ENCODE peak calls at places on chromosomes 7 and 10, in ten cellular contexts. S is cardiac muscle cell; E is body of pancreas; Z is testis; T is HAP-1; Q is upper lobe of right lung; B is PC-9; M is psoas muscle; H is CD8-positive, alpha-beta T cell; O is astrocyte. V is an unnamed sample. For H3K36me3, H3K9me3 and H3K4me1, the result is how much of the 10 kb centered on the place peaks cover.

GRCh38 chr7:142139597-142140501 is 28.3 kb downstream of the MGAM2 start:
- DNase-seq in S (no peak), E (peak), Z (no peak), T (no peak), Q (no peak), B (no peak), M (no peak), H (no peak), O (no peak), V (no peak)

GRCh38 chr7:148747274-148747673 is 48.6 kb downstream of the CUL1 start:
- DNase-seq in S (no peak), E (no peak), Z (no peak), T (no peak), Q (no peak), B (no peak), M (no peak), H (no peak), O (no peak), V (peak)

GRCh38 chr7:158611541-158611940 is 23.9 kb upstream of the PTPRN2 start:
- DNase-seq in S (no peak), E (no peak), Z (no peak), T (no peak), Q (no peak), B (no peak), M (no peak), H (no peak), O (no peak), V (no peak)

GRCh38 chr10:109429956-109430760 is 493.2 kb downstream of the XPNPEP1 start:
- DNase-seq in S (peak), E (no peak), Z (peak), T (no peak), Q (no peak), B (no peak), M (no peak), H (no peak), O (peak), V (peak)

GRCh38 chr10:73244866-73245477 is 2.1 kb downstream of the DNAJC9 start:
- DNase-seq in S (peak), E (no peak), Z (no peak), T (no peak), Q (no peak), B (no peak), M (no peak), H (no peak), O (no peak), V (no peak)

GRCh38 chr7:123133924-123134323 is 65.8 kb downstream of the SLC13A1 start:
- DNase-seq in S (no peak), E (no peak), Z (no peak), T (no peak), Q (no peak), B (no peak), M (peak), H (no peak), O (no peak), V (no peak)

GRCh38 chr7:91504919-91505318 is 240.7 kb downstream of the FZD1 start:
- DNase-seq in S (no peak), E (no peak), Z (no peak), T (no peak), Q (no peak), B (no peak), M (no peak), H (no peak), O (no peak), V (no peak)

GRCh38 chr10:126090911-126091728 is 194.8 kb downstream of the FANK1 start:
- DNase-seq in S (peak), E (no peak), Z (no peak), T (no peak), Q (no peak), B (peak), M (no peak), H (no peak), O (peak), V (no peak)

GRCh38 chr7:138892808-138893207 is 88.4 kb downstream of the KIAA1549 start:
- DNase-seq in S (no peak), E (no peak), Z (no peak), T (no peak), Q (no peak), B (no peak), M (no peak), H (no peak), O (no peak), V (no peak)

GRCh38 chr7:140506788-140507464 is 27.6 kb upstream of the MKRN1 start:
- DNase-seq in S (peak), E (peak), Z (peak), T (no peak), Q (no peak), B (no peak), M (peak), H (no peak), O (peak), V (no peak)

GRCh38 chr10:14386202-14386593 is 55.5 kb upstream of the FRMD4A start:
- DNase-seq in S (peak), E (no peak), Z (no peak), T (no peak), Q (no peak), B (peak), M (no peak), H (no peak), O (peak), V (no peak)

GRCh38 chr7:143375298-143376034 is 5.7 kb upstream of the ZYX start:
- DNase-seq in S (peak), E (peak), Z (no peak), T (no peak), Q (no peak), B (no peak), M (no peak), H (peak), O (no peak), V (no peak)

GRCh38 chr7:150645259-150646020 is 13.3 kb upstream of the GIMAP6 start:
- DNase-seq in S (no peak), E (no peak), Z (no peak), T (no peak), Q (no peak), B (no peak), M (no peak), H (no peak), O (no peak), V (no peak)

GRCh38 chr7:97982647-97983046 is 7.3 kb downstream of the OCM2 start:
- DNase-seq in S (no peak), E (no peak), Z (no peak), T (no peak), Q (no peak), B (peak), M (no peak), H (no peak), O (no peak), V (no peak)

GRCh38 chr10:113562693-113563092 is 9.8 kb downstream of the HABP2 start:
- DNase-seq in S (no peak), E (no peak), Z (no peak), T (no peak), Q (no peak), B (no peak), M (no peak), H (no peak), O (no peak), V (no peak)

GRCh38 chr10:29254123-29255046 is 34.5 kb upstream of the LYZL1 start:
- DNase-seq in S (peak), E (peak), Z (no peak), T (peak), Q (no peak), B (peak), M (no peak), H (no peak), O (peak), V (no peak)

GRCh38 chr10:62037166-62037831 is 135.8 kb downstream of the ARID5B start:
- DNase-seq in S (peak), E (no peak), Z (no peak), T (peak), Q (no peak), B (peak), M (no peak), H (no peak), O (peak), V (no peak)

GRCh38 chr10:36492590-36493510 is 632.5 kb upstream of the ANKRD30A start:
- DNase-seq in S (peak), E (no peak), Z (no peak), T (no peak), Q (no peak), B (no peak), M (no peak), H (no peak), O (peak), V (no peak)

GRCh38 chr7:4939971-4940720 is 18.8 kb downstream of the MMD2 start:
- DNase-seq in S (no peak), E (no peak), Z (peak), T (no peak), Q (no peak), B (no peak), M (no peak), H (no peak), O (no peak), V (no peak)

GRCh38 chr10:14806318-14806717 is 31.5 kb downstream of the CDNF start:
- DNase-seq in S (no peak), E (no peak), Z (no peak), T (no peak), Q (no peak), B (no peak), M (no peak), H (no peak), O (no peak), V (no peak)

GRCh38 chr10:3068968-3069737 is 1.8 kb downstream of the PFKP start:
- DNase-seq in S (peak), E (no peak), Z (no peak), T (peak), Q (no peak), B (no peak), M (no peak), H (no peak), O (no peak), V (peak)

GRCh38 chr7:35537067-35538023 is 157.6 kb downstream of the HERPUD2 start:
- DNase-seq in S (peak), E (peak), Z (peak), T (peak), Q (peak), B (peak), M (peak), H (peak), O (peak), V (peak)

GRCh38 chr7:112995091-112995824 is 91.4 kb downstream of the GPR85 start:
- DNase-seq in S (peak), E (no peak), Z (no peak), T (no peak), Q (no peak), B (no peak), M (no peak), H (no peak), O (peak), V (no peak)

GRCh38 chr7:116177009-116177408 is 33.3 kb upstream of the TES start:
- DNase-seq in S (peak), E (no peak), Z (no peak), T (no peak), Q (no peak), B (peak), M (no peak), H (no peak), O (peak), V (no peak)

GRCh38 chr10:5528989-5529701 is 4.4 kb downstream of the CALML3 start:
- DNase-seq in S (no peak), E (no peak), Z (no peak), T (no peak), Q (peak), B (no peak), M (peak), H (no peak), O (no peak), V (no peak)

GRCh38 chr10:77613476-77614130 is 24.0 kb downstream of the KCNMA1 start:
- DNase-seq in S (no peak), E (no peak), Z (no peak), T (no peak), Q (no peak), B (no peak), M (no peak), H (no peak), O (peak), V (peak)

GRCh38 chr7:92158660-92159575 is 20.0 kb downstream of the LRRD1 start:
- DNase-seq in S (peak), E (no peak), Z (no peak), T (no peak), Q (no peak), B (no peak), M (no peak), H (no peak), O (peak), V (no peak)

GRCh38 chr7:157010588-157011332 is at the start of gene MNX1:
- DNase-seq in S (no peak), E (peak), Z (peak), T (peak), Q (peak), B (peak), M (peak), H (peak), O (no peak), V (peak)

GRCh38 chr7:44107961-44108767 is 4.0 kb downstream of the AEBP1 start:
- DNase-seq in S (no peak), E (no peak), Z (no peak), T (no peak), Q (no peak), B (no peak), M (peak), H (no peak), O (no peak), V (no peak)
- H3K36me3 ChIP-seq in S (under half), E (under half), Z (under half), T (under half), Q (under half), B (under half), M (under half), H (under half), O (under half), V (under half)

GRCh38 chr10:131750973-131751826 is 149.6 kb upstream of the PPP2R2D start:
- DNase-seq in S (no peak), E (no peak), Z (no peak), T (no peak), Q (no peak), B (no peak), M (peak), H (no peak), O (no peak), V (no peak)
- H3K9me3 ChIP-seq in S (under half), E (under half), Z (under half), T (under half), Q (under half), B (under half), M (under half), H (under half), O (under half), V (under half)

GRCh38 chr7:151738925-151739324 is 138.0 kb downstream of the PRKAG2 start:
- DNase-seq in S (no peak), E (no peak), Z (no peak), T (no peak), Q (no peak), B (peak), M (no peak), H (no peak), O (no peak), V (no peak)

GRCh38 chr7:151743481-151743983 is 133.4 kb downstream of the PRKAG2 start:
- DNase-seq in S (no peak), E (no peak), Z (peak), T (no peak), Q (no peak), B (no peak), M (peak), H (no peak), O (no peak), V (no peak)

GRCh38 chr7:151741585-151741984 is 135.3 kb downstream of the PRKAG2 start:
- DNase-seq in S (no peak), E (no peak), Z (no peak), T (no peak), Q (no peak), B (peak), M (no peak), H (no peak), O (no peak), V (no peak)

GRCh38 chr7:151742713-151743480 is 134.0 kb downstream of the PRKAG2 start:
- DNase-seq in S (no peak), E (no peak), Z (no peak), T (no peak), Q (no peak), B (peak), M (no peak), H (no peak), O (peak), V (no peak)

GRCh38 chr7:151740180-151740845 is 136.6 kb downstream of the PRKAG2 start:
- DNase-seq in S (no peak), E (no peak), Z (no peak), T (no peak), Q (no peak), B (peak), M (no peak), H (no peak), O (peak), V (peak)
- H3K4me1 ChIP-seq in S (under half), E (under half), Z (under half), T (under half), Q (under half), B (under half), M (under half), H (under half), O (under half), V (under half)

GRCh38 chr7:75049817-75050216 is 23.8 kb downstream of the RCC1L start:
- DNase-seq in S (no peak), E (no peak), Z (no peak), T (no peak), Q (no peak), B (no peak), M (no peak), H (no peak), O (no peak), V (no peak)
- H3K36me3 ChIP-seq in S (under half), E (under half), Z (under half), T (under half), Q (half or more), B (under half), M (half or more), H (under half), O (under half), V (under half)

GRCh38 chr10:130265542-130265941 is 129.4 kb downstream of the GLRX3 start:
- DNase-seq in S (no peak), E (no peak), Z (no peak), T (no peak), Q (no peak), B (no peak), M (no peak), H (no peak), O (no peak), V (no peak)
- H3K9me3 ChIP-seq in S (under half), E (under half), Z (under half), T (under half), Q (under half), B (under half), M (under half), H (under half), O (under half), V (under half)

GRCh38 chr10:8054498-8055407 is at the start of gene GATA3:
- DNase-seq in S (peak), E (peak), Z (peak), T (peak), Q (peak), B (peak), M (peak), H (peak), O (peak), V (peak)

GRCh38 chr10:8055420-8056349 is 1.2 kb downstream of the GATA3 start:
- DNase-seq in S (no peak), E (no peak), Z (no peak), T (no peak), Q (no peak), B (no peak), M (no peak), H (peak), O (no peak), V (peak)

GRCh38 chr10:8052970-8053445 is 1.5 kb upstream of the GATA3 start:
- DNase-seq in S (no peak), E (no peak), Z (no peak), T (no peak), Q (no peak), B (no peak), M (no peak), H (no peak), O (no peak), V (no peak)

GRCh38 chr10:8053446-8054242 is 844 bp upstream of the GATA3 start:
- DNase-seq in S (peak), E (peak), Z (peak), T (peak), Q (peak), B (peak), M (peak), H (peak), O (peak), V (peak)

DNA sequence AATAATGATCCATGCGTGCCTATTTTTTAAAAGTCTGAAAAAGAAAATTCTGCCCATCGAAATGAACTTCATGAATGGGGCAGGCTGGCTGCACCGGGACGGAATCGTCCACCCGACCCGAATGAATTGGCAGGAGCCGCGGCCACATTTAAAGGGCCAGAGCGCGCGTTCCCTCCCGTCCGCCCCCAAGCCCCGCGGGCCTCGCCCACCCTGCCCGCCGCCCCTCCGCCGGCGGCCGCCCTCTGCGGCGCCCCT is 318 bp upstream of the GATA3 start:
- DNase-seq in S (peak), E (no peak), Z (no peak), T (peak), Q (no peak), B (no peak), M (no peak), H (no peak), O (peak), V (peak)
- H3K4me1 ChIP-seq in S (under half), E (half or more), Z (under half), T (under half), Q (under half), B (under half), M (under half), H (half or more), O (under half), V (under half)